ENCODE peak calls at places on chromosome 14, in seven cellular contexts. S, Z, I, D, R, X and K are unnamed samples.

GRCh38 chr14:65290830-65291229 is 121.7 kb upstream of the FUT8 start:
- DNase-seq in R (no peak), X (no peak), S (no peak), I (no peak), Z (peak), D (peak), K (no peak)

GRCh38 chr14:58690801-58691516 is 53.2 kb downstream of the DACT1 start:
- DNase-seq in I (no peak), R (no peak), Z (no peak), S (no peak), X (no peak), D (no peak), K (no peak)

GRCh38 chr14:94523265-94523664 is 14.0 kb upstream of the SERPINA12 start:
- DNase-seq in Z (no peak), X (no peak), S (no peak), D (no peak), R (no peak), I (no peak), K (no peak)

GRCh38 chr14:92430686-92431085 is 82.9 kb upstream of the RIN3 start:
- DNase-seq in X (no peak), R (no peak), D (no peak), I (no peak), S (no peak), Z (no peak), K (no peak)

GRCh38 chr14:73567951-73568885 is 795 bp upstream of the ACOT2 start:
- DNase-seq in S (peak), D (no peak), Z (peak), I (no peak), X (no peak), R (no peak), K (no peak)

GRCh38 chr14:36514278-36515104 is 5.5 kb downstream of the NKX2-1 start:
- DNase-seq in I (no peak), R (no peak), S (no peak), D (no peak), Z (peak), X (no peak), K (no peak)

GRCh38 chr14:67674480-67675218 is at the start of gene VTI1B:
- DNase-seq in D (peak), S (peak), X (no peak), Z (peak), R (no peak), I (peak), K (peak)

GRCh38 chr14:24123465-24124417 is 6.7 kb upstream of the FITM1 start:
- DNase-seq in Z (no peak), R (no peak), I (no peak), S (no peak), D (no peak), X (no peak), K (no peak)

GRCh38 chr14:23577004-23577681 is 1.4 kb downstream of the JPH4 start:
- DNase-seq in R (no peak), I (no peak), X (no peak), Z (no peak), D (no peak), S (no peak), K (peak)

GRCh38 chr14:68938515-68939423 is 40.3 kb downstream of the ACTN1 start:
- DNase-seq in I (no peak), R (no peak), S (peak), Z (peak), X (no peak), D (no peak), K (peak)

GRCh38 chr14:26598081-26598671 is 343 bp upstream of the NOVA1 start:
- DNase-seq in R (no peak), X (peak), I (peak), D (no peak), Z (peak), S (peak), K (peak)

GRCh38 chr14:105168979-105169507 is 467 bp upstream of the JAG2 start:
- DNase-seq in S (peak), I (peak), R (no peak), Z (no peak), D (no peak), X (no peak), K (peak)

DNA sequence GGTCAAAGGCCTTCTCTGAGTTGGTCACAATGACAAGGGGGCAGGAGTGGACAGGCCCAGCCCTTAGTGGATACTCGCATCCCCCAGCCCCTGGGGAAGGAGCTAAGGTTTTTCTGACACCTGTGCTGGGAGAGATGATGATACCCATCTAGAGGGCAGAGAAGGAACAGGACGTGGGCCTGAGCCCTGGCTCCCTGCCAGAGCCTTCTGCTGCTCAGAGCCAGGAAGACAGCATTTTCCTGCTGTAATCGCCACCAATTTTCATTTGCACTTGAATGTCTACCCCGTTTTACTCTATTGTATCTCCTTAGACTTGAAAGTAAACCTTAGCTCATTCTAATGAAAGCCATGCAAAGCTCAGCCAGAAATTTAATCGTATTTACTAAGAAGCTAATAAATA is 17.8 kb upstream of the TRAF3 start:
- DNase-seq in X (no peak), R (no peak), D (no peak), S (peak), Z (no peak), I (no peak), K (no peak)
- TF ChIP-seq JUND in X (no peak), R (no peak), D (no peak), S (no peak), Z (no peak), I (no peak), K (no peak)

DNA sequence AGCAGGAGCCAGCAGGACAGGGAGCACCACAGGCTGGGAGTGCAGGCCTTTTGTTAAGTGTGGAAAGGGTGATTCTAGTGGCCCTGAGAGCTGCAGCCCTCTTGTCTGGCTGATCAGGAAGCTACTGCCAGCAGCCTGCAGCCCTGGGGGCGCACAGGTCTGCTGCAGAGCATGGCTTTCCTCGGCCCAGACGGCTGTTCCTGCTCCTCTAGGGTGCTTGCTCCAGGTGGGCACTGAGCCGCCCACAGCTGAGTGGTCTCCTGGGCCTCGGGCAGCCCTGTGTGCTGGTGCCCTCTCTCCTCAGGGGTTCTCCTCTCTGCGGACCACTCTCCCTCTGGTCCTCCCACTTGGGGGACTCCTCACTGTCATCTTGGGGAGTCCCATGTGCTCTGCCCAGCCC is 18.9 kb downstream of the CCDC88C start:
- DNase-seq in S (peak), Z (no peak), R (no peak), D (no peak), I (no peak), X (no peak), K (peak)
- TF ChIP-seq JUND in S (no peak), Z (no peak), R (no peak), D (no peak), I (no peak), X (no peak), K (no peak)

DNA sequence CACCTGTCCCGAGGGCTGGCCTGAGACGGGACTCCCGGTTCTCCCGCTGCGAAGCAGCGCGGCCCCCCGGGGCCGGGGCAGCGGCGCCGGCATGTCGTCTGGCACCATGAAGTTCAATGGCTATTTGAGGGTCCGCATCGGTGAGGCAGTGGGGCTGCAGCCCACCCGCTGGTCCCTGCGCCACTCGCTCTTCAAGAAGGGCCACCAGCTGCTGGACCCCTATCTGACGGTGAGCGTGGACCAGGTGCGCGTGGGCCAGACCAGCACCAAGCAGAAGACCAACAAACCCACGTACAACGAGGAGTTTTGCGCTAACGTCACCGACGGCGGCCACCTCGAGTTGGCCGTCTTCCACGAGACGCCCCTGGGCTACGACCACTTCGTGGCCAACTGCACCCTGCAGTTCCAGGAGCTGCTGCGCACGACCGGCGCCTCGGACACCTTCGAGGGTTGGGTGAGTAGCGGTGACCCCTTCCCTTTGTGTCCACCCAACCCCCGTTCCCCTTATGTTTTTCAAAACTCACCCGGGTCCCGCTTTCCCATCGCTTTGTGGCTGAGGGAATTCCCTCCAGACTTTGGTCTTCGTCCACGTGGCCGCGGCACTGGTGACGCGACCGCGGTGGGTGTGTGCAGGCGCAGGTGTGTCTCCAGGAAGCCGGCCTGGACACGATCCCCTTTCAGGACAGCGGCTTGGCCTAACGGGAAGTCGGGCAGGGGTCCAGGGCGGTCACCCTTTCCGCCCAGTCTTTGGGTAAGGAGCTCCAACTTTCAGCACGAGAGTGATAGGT is 826 bp downstream of the PRKCH start:
- DNase-seq in Z (no peak), D (no peak), S (peak), X (no peak), I (no peak), R (no peak), K (peak)
- TF ChIP-seq JUND in Z (no peak), D (no peak), S (no peak), X (no peak), I (no peak), R (no peak), K (no peak)

GRCh38 chr14:25537846-25538455 is 488.0 kb upstream of the STXBP6 start:
- DNase-seq in X (peak), I (peak), Z (peak), R (no peak), S (peak), D (no peak), K (peak)
- TF ChIP-seq JUND in X (no peak), I (no peak), Z (no peak), R (no peak), S (no peak), D (no peak), K (no peak)

DNA sequence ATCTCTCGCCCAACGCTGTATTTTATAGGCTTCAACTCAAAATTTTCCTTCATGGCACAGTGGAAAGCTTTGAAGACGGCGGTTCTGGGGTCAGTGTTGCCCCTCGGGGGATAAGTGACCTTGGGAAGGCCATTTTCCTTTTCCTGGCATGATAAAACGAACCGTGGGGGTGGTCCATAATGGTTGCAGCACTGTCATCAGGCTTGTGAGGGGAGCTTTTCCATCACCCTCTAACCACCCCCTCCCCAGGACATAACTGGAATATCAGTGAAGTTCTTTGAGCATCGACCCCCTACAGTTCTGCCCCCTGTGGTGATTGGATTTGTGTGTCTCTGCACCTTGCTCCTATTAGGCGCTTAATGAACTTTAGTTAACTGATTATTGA is 16.0 kb downstream of the FOS start:
- DNase-seq in D (no peak), I (no peak), S (no peak), Z (no peak), R (no peak), X (no peak), K (peak)
- TF ChIP-seq JUND in D (no peak), I (no peak), S (no peak), Z (no peak), R (no peak), X (no peak), K (no peak)

DNA sequence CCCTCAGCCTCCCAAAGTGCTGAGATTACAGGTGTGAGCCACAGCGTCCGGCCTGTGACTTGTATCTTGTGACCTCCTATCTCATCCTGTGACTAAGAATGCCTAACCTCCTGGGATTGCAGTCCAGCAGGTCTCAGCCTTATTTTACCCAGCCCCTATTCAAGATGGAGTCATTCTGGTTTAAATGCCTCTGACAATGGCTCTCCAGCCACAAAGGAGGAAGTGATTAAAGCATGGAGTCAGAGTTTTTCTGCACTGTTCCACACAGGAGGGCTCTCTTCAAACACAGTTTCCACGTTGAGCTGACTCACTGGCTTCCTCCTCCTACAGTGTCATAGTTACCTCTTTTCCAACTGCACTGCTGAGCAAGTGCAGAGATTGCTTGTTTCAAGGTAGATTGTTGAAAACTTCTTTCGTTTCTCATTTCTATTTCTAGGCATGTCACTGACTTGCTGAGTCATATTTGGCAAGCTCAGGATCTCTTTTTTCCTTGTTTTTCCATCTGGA is 383.8 kb downstream of the PCNX1 start:
- DNase-seq in I (peak), R (peak), D (peak), S (no peak), Z (peak), X (no peak), K (no peak)
- TF ChIP-seq JUND in I (no peak), R (no peak), D (peak), S (no peak), Z (no peak), X (no peak), K (no peak)

DNA sequence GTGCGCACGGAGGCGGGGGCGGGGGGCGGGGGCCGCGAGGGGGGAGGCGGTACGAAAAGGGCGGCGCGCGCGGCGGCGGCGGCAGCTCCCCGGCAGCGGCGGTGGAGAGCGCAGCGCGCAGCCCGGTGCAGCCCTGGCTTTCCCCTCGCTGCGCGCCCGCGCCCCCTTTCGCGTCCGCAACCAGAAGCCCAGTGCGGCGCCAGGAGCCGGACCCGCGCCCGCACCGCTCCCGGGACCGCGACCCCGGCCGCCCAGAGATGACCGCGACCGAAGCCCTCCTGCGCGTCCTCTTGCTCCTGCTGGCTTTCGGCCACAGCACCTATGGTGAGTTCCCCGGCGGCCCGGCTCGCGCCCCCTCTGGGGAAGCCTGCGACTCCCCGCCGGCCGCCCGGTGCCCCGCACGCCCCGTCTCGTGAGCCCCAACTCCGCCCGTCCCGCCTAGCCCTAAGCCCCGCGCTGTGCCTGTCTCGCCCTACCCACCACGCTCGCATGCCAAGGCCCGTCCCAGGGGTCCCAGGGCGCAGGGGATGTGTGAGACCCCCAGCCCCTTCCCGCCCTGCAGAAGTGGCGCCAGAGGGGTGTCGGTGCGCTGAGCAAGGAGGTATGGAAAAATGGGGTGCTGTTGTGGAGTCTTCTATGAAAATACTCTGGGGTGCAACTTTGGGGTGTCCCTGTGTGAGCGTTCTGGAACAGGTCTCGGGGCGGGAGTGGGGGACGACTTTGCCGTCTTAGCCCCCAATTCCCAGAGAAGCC is at the start of gene DLK1:
- DNase-seq in S (no peak), D (no peak), I (no peak), X (no peak), Z (no peak), R (no peak), K (peak)
- TF ChIP-seq JUND in S (no peak), D (no peak), I (no peak), X (no peak), Z (no peak), R (no peak), K (no peak)

DNA sequence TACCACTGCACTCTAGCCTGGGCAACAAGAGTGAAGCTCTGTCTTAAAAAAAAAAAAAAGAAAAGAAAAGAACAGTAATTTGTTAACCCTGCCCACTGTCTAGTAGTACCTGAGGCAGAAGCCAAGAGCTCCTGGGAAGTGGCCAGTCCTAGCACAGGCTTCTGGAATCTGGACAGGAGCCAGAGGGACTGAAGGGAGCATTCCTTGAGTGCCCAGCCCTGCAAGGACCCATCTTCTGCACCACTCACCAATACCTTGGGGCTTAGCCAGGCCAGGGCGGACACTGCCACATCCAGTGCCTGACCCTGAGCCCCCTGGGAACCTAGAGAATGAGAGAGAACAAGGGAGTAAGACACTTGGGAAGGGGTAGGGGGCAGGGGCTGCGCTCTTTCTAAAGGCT is 33.7 kb downstream of the PARP2 start:
- DNase-seq in Z (no peak), R (no peak), I (no peak), S (no peak), X (no peak), D (no peak), K (no peak)
- TF ChIP-seq JUND in Z (no peak), R (no peak), I (no peak), S (no peak), X (no peak), D (no peak), K (no peak)